ENCODE peak calls at places on chromosomes 2 and 18, in five cellular contexts. S is AG04450, Y is HL-60, H is RWPE2, Q is left ventricle myocardium inferior. M is an unnamed sample.

GRCh38 chr2:137928547-137929503 is 35.4 kb upstream of the HNMT start:
- DNase-seq in S (no peak), Y (no peak), H (no peak), Q (no peak), M (no peak)

GRCh38 chr18:21391074-21391673 is 149.1 kb downstream of the GREB1L start:
- DNase-seq in S (no peak), Y (no peak), H (peak; percentile 62), Q (no peak), M (no peak)

GRCh38 chr2:83686863-83687262 is 772.2 kb downstream of the SUCLG1 start:
- DNase-seq in S (no peak), Y (no peak), H (no peak), Q (no peak), M (no peak)

GRCh38 chr2:41954304-41955291 is 93.2 kb upstream of the PKDCC start:
- DNase-seq in S (no peak), Y (no peak), H (no peak), Q (no peak), M (no peak)

GRCh38 chr2:179917272-179917671 is 55.9 kb upstream of the ZNF385B start:
- DNase-seq in S (peak; percentile 24), Y (no peak), H (no peak), Q (no peak), M (no peak)

GRCh38 chr2:147025611-147026010 is 819.2 kb upstream of the ACVR2A start:
- DNase-seq in S (no peak), Y (no peak), H (no peak), Q (no peak), M (no peak)

GRCh38 chr2:30266051-30266621 is 34.8 kb downstream of the LBH start:
- DNase-seq in S (no peak), Y (peak; percentile 33), H (no peak), Q (no peak), M (no peak)

GRCh38 chr2:151857650-151858049 is 29.4 kb upstream of the ARL5A start:
- DNase-seq in S (no peak), Y (no peak), H (no peak), Q (no peak), M (no peak)

GRCh38 chr2:222281495-222281894 is 17.3 kb downstream of the PAX3 start:
- DNase-seq in S (no peak), Y (no peak), H (no peak), Q (no peak), M (no peak)

GRCh38 chr2:85854166-85854509 is 34.7 kb downstream of the ST3GAL5 start:
- DNase-seq in S (no peak), Y (no peak), H (no peak), Q (no peak), M (no peak)

GRCh38 chr2:215812966-215813365 is 200.4 kb downstream of the MREG start:
- DNase-seq in S (no peak), Y (no peak), H (no peak), Q (no peak), M (no peak)

GRCh38 chr18:57087985-57088384 is 58.9 kb upstream of the BOD1L2 start:
- DNase-seq in S (no peak), Y (no peak), H (no peak), Q (no peak), M (no peak)

GRCh38 chr2:119333360-119333759 is 33.3 kb downstream of the C2orf76 start:
- DNase-seq in S (no peak), Y (peak; percentile 20), H (no peak), Q (no peak), M (no peak)

GRCh38 chr2:219526320-219527075 is 12.2 kb downstream of the ASIC4 start:
- DNase-seq in S (no peak), Y (no peak), H (no peak), Q (no peak), M (no peak)

GRCh38 chr2:202871161-202872141 is at the start of gene ICA1L:
- DNase-seq in S (no peak), Y (peak; percentile 61), H (peak; percentile 69), Q (peak; percentile 70), M (peak; percentile 59)
- H3K27ac ChIP-seq in S (peak within 1 kb of the TSS; percentile 52), Y (peak within 1 kb of the TSS; percentile 69), H (peak within 1 kb of the TSS; percentile 62), Q (peak within 1 kb of the TSS; percentile 79), M (peak within 1 kb of the TSS; percentile 4)

DNA sequence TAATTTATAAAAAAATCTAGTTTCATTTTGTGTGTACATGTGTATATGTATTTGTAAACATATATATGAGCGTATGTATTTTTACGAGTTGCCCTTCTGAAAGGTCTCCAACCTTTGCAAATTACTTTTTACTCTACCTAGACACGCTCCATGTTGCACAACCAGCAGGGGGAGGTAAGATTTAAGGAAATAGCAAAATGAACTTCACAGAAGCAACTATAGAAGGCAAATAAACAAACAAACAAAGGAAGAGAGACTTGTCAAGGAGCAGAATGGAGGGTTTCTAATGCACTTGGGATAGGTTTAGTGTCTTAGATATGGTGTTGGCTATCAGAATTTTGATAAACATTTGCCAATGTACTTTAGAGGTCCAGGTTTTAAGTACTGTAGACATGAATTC is 820.5 kb upstream of the POU3F3 start:
- DNase-seq in S (no peak), Y (peak; percentile 1), H (no peak), Q (no peak), M (no peak)
- TF ChIP-seq CTCF in S (no peak), Y (no peak), H (peak; percentile 36), Q (peak; percentile 39), M (no peak)

GRCh38 chr2:240636563-240637115 is 11.4 kb downstream of the GPR35 start:
- DNase-seq in S (no peak), Y (no peak), H (no peak), Q (peak; percentile 6), M (no peak)

GRCh38 chr2:240639566-240639965 is 14.3 kb downstream of the GPR35 start:
- DNase-seq in S (no peak), Y (no peak), H (no peak), Q (peak; percentile 2), M (no peak)

GRCh38 chr2:240638517-240639160 is 13.4 kb downstream of the GPR35 start:
- DNase-seq in S (no peak), Y (no peak), H (no peak), Q (peak; percentile 13), M (no peak)

GRCh38 chr2:240637116-240637900 is 12.0 kb downstream of the GPR35 start:
- DNase-seq in S (no peak), Y (no peak), H (no peak), Q (peak; percentile 3), M (no peak)

DNA sequence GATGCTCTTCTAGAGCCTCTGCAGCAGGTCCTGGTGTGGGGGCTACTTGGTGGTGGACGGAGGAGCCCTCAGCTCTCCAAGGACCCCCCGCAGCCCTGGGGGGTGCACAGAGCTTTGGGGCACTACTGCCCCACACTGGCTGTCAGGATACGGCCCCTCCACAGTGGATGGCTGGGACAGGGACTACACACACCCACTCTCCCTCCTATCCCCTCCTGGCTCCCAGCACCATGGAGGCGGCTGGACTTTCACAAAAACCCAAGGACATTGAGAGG is 12.6 kb downstream of the GPR35 start:
- DNase-seq in S (no peak), Y (no peak), H (no peak), Q (peak; percentile 8), M (no peak)
- H3K4me3 ChIP-seq in S (no peak overlapping the region), Y (no peak overlapping the region), H (no peak overlapping the region), Q (no peak overlapping the region), M (no peak overlapping the region)

DNA sequence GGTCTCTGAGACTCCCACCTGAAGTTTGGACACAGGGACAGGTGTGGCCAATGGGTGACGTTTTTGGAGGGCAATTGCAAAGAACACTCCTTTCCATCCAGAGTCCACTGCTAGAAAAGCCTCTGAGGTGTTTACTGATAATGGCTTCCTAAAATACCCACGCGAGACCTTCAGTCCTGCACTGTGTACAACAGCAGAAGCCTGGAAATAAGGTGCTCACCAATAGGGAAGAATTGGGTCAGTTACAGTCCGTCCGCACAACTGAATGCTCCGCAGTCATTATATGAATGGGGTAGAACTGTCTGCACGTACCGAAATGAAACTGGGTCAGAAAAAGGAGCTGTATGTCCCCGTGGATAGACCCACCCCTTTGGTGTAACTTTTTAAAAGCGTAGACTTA is 29.5 kb downstream of the SDC1 start:
- DNase-seq in S (no peak), Y (no peak), H (no peak), Q (no peak), M (no peak)
- H3K27ac ChIP-seq in S (no peak overlapping the region), Y (no peak overlapping the region), H (no peak overlapping the region), Q (no peak overlapping the region), M (peak overlapping the region; percentile 89)

GRCh38 chr2:73418343-73418742 is 32.7 kb downstream of the ALMS1 start:
- DNase-seq in S (peak; percentile 65), Y (peak; percentile 72), H (no peak), Q (peak; percentile 76), M (peak; percentile 29)
- TF ChIP-seq CTCF in S (no peak), Y (no peak), H (no peak), Q (no peak), M (no peak)

GRCh38 chr2:60883896-60884295 is 2.5 kb downstream of the REL start:
- DNase-seq in S (no peak), Y (no peak), H (no peak), Q (no peak), M (no peak)

GRCh38 chr2:60882971-60883753 is 1.8 kb downstream of the REL start:
- DNase-seq in S (no peak), Y (peak; percentile 38), H (no peak), Q (no peak), M (peak; percentile 38)

GRCh38 chr2:60886962-60887361 is 5.6 kb downstream of the REL start:
- DNase-seq in S (no peak), Y (no peak), H (no peak), Q (no peak), M (no peak)

GRCh38 chr2:60885683-60886082 is 4.3 kb downstream of the REL start:
- DNase-seq in S (no peak), Y (peak; percentile 15), H (no peak), Q (no peak), M (no peak)

DNA sequence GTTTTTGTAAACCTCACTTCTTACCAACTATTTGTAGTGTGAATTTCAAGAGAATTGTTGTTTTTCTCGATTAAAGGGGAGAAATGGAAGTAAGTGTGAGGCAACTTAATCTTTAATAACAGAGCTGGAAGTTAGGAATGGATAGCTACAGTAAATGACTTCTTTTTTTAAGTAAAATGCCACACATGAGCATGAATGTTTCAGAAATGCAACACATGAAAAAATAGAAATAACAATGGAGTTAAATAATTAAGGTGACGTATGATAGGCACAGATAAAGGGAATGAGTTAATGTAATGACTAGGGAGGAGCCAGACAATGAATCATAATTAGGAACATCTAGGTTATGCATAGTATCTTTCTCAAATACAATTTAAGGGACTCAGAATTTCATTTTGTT is 3.4 kb downstream of the REL start:
- DNase-seq in S (no peak), Y (no peak), H (no peak), Q (no peak), M (no peak)
- H3K4me3 ChIP-seq in S (no peak overlapping the region), Y (peak overlapping the region; percentile 17), H (peak overlapping the region; percentile 82), Q (peak overlapping the region; percentile 94), M (peak overlapping the region; percentile 72)

DNA sequence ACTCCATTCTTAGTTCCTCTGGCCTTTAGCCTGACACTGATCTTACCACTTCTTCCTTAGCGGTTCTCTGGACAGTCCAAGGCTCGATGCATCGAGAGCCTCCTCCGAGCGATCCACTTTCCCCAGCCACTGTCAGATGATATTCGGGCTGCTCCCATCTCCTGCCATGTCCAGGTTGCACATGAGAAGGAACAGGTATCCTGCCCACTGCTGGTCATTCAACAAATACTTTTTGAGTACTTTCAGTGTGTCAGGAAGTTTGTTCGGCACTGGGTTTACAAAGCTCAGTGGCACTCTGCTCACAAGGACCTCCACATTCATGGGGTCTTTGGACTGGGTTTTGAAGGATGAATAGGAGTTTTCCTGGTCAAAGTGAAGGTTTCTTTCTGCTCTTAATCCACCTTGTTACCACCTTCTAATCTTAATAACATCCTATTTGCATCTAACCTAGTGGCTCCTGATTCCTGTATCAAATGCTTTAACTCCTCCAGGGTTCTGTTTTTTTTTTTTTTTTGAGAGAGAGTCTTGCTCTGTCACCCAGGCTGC is 25.8 kb downstream of the GCKR start:
- DNase-seq in S (no peak), Y (no peak), H (no peak), Q (no peak), M (no peak)
- H3K27ac ChIP-seq in S (no peak overlapping the region), Y (no peak overlapping the region), H (no peak overlapping the region), Q (no peak overlapping the region), M (no peak overlapping the region)